ENCODE peak calls at places on chromosomes 2 and 18, in four cellular contexts. B is hepatocyte, H is tibial nerve, K is H1. Z is an unnamed sample. For H3K27me3, the result is how much of the 10 kb centered on the place peaks cover.

GRCh38 chr2:229660951-229661350 is 53.4 kb downstream of the DNER start:
- DNase-seq in B (no peak), H (no peak), K (no peak), Z (peak)

GRCh38 chr2:239121600-239122012 is 273.7 kb downstream of the TWIST2 start:
- DNase-seq in B (no peak), H (no peak), K (no peak), Z (no peak)

GRCh38 chr2:164992818-164993217 is 37.5 kb upstream of the SLC38A11 start:
- DNase-seq in B (peak), H (peak), K (no peak), Z (peak)

GRCh38 chr2:105886029-105886454 is 141.3 kb downstream of the NCK2 start:
- DNase-seq in B (no peak), H (no peak), K (no peak), Z (no peak)

GRCh38 chr2:28544915-28545589 is 49.2 kb downstream of the PLB1 start:
- DNase-seq in B (peak), H (no peak), K (no peak), Z (no peak)

GRCh38 chr2:207734264-207734635 is 22.8 kb downstream of the CCNYL1 start:
- DNase-seq in B (peak), H (no peak), K (no peak), Z (peak)

GRCh38 chr2:102618452-102619413 is 620 bp upstream of the SLC9A2 start:
- DNase-seq in B (peak), H (no peak), K (peak), Z (peak)

GRCh38 chr2:111116843-111117665 is 3.7 kb upstream of the BCL2L11 start:
- DNase-seq in B (peak), H (peak), K (peak), Z (peak)

GRCh38 chr2:224147174-224147573 is 108.1 kb upstream of the SERPINE2 start:
- DNase-seq in B (peak), H (no peak), K (no peak), Z (no peak)

GRCh38 chr2:8110716-8111115 is 571.1 kb upstream of the ID2 start:
- DNase-seq in B (no peak), H (no peak), K (no peak), Z (no peak)

GRCh38 chr2:205218056-205218455 is 464.2 kb upstream of the NRP2 start:
- DNase-seq in B (no peak), H (no peak), K (no peak), Z (no peak)

GRCh38 chr18:58793361-58793760 is 71.3 kb upstream of the ZNF532 start:
- DNase-seq in B (no peak), H (no peak), K (no peak), Z (no peak)

GRCh38 chr2:241741016-241741415 is 6.6 kb downstream of the D2HGDH start:
- DNase-seq in B (no peak), H (no peak), K (no peak), Z (no peak)

GRCh38 chr18:57619881-57620280 is 1.8 kb downstream of the NARS1 start:
- DNase-seq in B (no peak), H (no peak), K (no peak), Z (no peak)

GRCh38 chr2:225429718-225430117 is 30.2 kb downstream of the NYAP2 start:
- DNase-seq in B (peak), H (no peak), K (no peak), Z (peak)

GRCh38 chr2:40127890-40128548 is 323.9 kb downstream of the SLC8A1 start:
- DNase-seq in B (no peak), H (no peak), K (no peak), Z (no peak)

GRCh38 chr2:501130-501529 is 176.1 kb downstream of the TMEM18 start:
- DNase-seq in B (no peak), H (no peak), K (peak), Z (peak)

GRCh38 chr2:151306621-151307020 is 17.2 kb upstream of the NMI start:
- DNase-seq in B (no peak), H (no peak), K (no peak), Z (peak)

GRCh38 chr2:70896765-70897202 is 38.9 kb upstream of the ATP6V1B1 start:
- DNase-seq in B (no peak), H (no peak), K (no peak), Z (no peak)

GRCh38 chr2:218964041-218964771 is 4.7 kb downstream of the CDK5R2 start:
- DNase-seq in B (no peak), H (no peak), K (no peak), Z (no peak)

GRCh38 chr18:55003695-55004094 is 44.4 kb upstream of the CCDC68 start:
- DNase-seq in B (no peak), H (no peak), K (no peak), Z (no peak)

GRCh38 chr18:57744211-57744694 is 58.9 kb downstream of the ATP8B1 start:
- DNase-seq in B (no peak), H (no peak), K (no peak), Z (no peak)

GRCh38 chr18:10247402-10248117 is 206.9 kb upstream of the APCDD1 start:
- DNase-seq in B (no peak), H (no peak), K (no peak), Z (no peak)

GRCh38 chr2:221588306-221588985 is 16.3 kb upstream of the EPHA4 start:
- DNase-seq in B (no peak), H (no peak), K (no peak), Z (no peak)

GRCh38 chr2:169961911-169962310 is 134.7 kb downstream of the UBR3 start:
- DNase-seq in B (no peak), H (no peak), K (no peak), Z (no peak)

GRCh38 chr2:118846667-118847446 is 591 bp downstream of the EN1 start:
- DNase-seq in B (no peak), H (no peak), K (peak), Z (peak)

GRCh38 chr2:44798139-44798659 is 143.3 kb upstream of the SIX3 start:
- DNase-seq in B (no peak), H (no peak), K (peak), Z (no peak)

GRCh38 chr2:66695211-66695735 is 260.3 kb downstream of the MEIS1 start:
- DNase-seq in B (no peak), H (no peak), K (no peak), Z (no peak)

GRCh38 chr2:104944495-104944894 is 90.6 kb downstream of the POU3F3 start:
- DNase-seq in B (peak), H (no peak), K (peak), Z (peak)

GRCh38 chr2:152440460-152440859 is 105.5 kb downstream of the FMNL2 start:
- DNase-seq in B (no peak), H (no peak), K (no peak), Z (no peak)

GRCh38 chr2:149329470-149330126 is 789 bp upstream of the LYPD6 start:
- DNase-seq in B (peak), H (peak), K (peak), Z (peak)

GRCh38 chr18:8095947-8096570 is 513.2 kb upstream of the RAB12 start:
- DNase-seq in B (no peak), H (no peak), K (no peak), Z (no peak)

GRCh38 chr2:84052043-84052442 is 407.0 kb downstream of the SUCLG1 start:
- DNase-seq in B (no peak), H (no peak), K (no peak), Z (no peak)

GRCh38 chr2:105872830-105873229 is 128.1 kb downstream of the NCK2 start:
- DNase-seq in B (no peak), H (no peak), K (no peak), Z (no peak)

GRCh38 chr2:2507471-2507997 is 176.5 kb upstream of the MYT1L start:
- DNase-seq in B (no peak), H (no peak), K (no peak), Z (no peak)

GRCh38 chr18:24923138-24923537 is 428.8 kb downstream of the ZNF521 start:
- DNase-seq in B (no peak), H (no peak), K (no peak), Z (no peak)

DNA sequence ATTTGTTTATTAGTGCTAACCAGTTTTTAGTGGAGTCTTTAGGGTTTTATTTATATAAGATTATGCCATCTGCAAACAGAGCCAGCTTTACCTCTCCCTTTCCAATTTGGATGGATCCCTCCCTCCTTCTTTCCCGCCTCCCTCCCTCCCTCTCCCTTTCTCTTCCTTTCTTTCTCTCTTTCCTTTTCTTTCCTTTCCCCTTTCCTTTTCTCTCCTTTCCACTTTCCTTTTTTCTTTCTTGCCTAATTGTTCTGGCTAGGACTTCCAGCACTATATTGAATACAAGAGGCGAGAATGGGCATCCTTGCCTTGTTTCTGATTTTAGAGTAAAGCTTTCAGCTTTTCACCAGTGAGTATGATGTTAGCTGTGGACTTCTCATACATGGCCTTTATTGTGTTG is 24.1 kb downstream of the COLEC11 start:
- DNase-seq in B (no peak), H (no peak), K (no peak), Z (no peak)
- H3K27ac ChIP-seq in B (no peak), H (no peak), K (no peak), Z (no peak)

GRCh38 chr2:191048073-191048472 is 34.1 kb upstream of the STAT1 start:
- DNase-seq in B (no peak), H (no peak), K (no peak), Z (no peak)

GRCh38 chr2:191039616-191040015 is 25.6 kb upstream of the STAT1 start:
- DNase-seq in B (no peak), H (no peak), K (no peak), Z (no peak)

GRCh38 chr2:191041418-191042161 is 27.6 kb upstream of the STAT1 start:
- DNase-seq in B (peak), H (no peak), K (no peak), Z (no peak)

GRCh38 chr2:191045141-191045540 is 31.2 kb upstream of the STAT1 start:
- DNase-seq in B (no peak), H (no peak), K (no peak), Z (no peak)

GRCh38 chr2:191043438-191043837 is 29.5 kb upstream of the STAT1 start:
- DNase-seq in B (no peak), H (no peak), K (no peak), Z (no peak)
- H3K27me3 ChIP-seq in B (under half), H (under half), K (under half), Z (under half)

GRCh38 chr2:10385933-10386773 is 62.0 kb downstream of the ODC1 start:
- DNase-seq in B (no peak), H (no peak), K (no peak), Z (peak)

GRCh38 chr2:10380048-10380926 is 67.8 kb downstream of the ODC1 start:
- DNase-seq in B (no peak), H (no peak), K (no peak), Z (no peak)

GRCh38 chr2:10384089-10384734 is 63.9 kb downstream of the ODC1 start:
- DNase-seq in B (no peak), H (no peak), K (no peak), Z (no peak)

GRCh38 chr2:10385501-10385900 is 62.6 kb downstream of the ODC1 start:
- DNase-seq in B (no peak), H (no peak), K (no peak), Z (peak)

DNA sequence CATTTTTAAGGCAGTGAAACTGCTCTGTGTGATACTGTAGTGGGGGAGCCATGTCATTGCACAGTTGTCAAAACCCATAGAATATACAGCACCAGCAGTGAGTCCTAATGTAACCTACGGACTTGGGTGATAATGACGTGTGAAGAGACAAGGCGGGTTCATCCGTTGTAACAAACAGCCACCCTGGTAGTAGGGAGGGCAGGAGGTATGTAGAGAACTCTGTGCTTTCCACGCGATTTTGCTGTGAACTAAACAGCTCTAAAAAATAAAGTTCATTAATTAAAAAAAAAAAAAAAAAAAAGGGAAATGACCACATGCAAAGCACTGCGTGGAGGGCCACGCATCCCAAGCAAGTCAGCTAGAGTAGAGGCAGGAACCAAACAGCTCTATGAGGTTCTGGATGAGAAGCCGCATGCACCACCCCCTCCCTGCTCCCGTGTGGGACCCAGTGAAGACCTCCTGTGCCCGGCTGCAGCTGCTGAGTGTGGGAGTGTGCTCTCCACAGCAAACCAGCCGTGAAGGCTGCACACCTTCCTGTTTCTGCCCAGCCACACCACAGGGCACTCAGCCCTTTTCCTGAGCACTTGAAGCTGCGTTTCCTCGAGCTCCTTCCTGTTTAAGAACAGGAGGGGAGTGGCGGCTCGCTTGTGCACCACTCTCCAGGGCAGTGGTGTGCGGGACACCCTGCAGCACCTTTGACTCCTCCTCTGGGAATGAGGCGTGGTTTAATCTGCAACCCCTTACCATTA is 65.6 kb downstream of the ODC1 start:
- DNase-seq in B (no peak), H (peak), K (no peak), Z (peak)
- H3K4me3 ChIP-seq in B (no peak), H (no peak), K (no peak), Z (no peak)

DNA sequence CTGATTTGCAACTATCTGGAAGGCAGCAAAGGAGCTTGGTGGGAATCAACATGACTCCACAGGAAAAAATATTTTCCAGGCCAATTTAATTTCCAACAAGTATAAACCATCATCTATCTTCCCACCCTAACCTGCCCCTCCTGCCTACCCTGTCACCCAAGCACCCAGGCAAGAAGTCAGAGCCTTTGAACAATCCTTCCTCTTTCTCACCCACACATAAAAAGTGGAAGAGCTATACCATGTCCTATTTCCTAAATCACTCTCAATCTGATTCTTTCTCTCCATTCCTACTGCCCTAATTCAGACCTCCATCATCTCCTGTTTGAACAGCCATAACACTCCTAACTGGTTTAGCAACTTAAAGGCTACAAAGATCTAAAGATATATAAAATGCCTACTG is 12.6 kb downstream of the SPIRE1 start:
- DNase-seq in B (no peak), H (no peak), K (no peak), Z (no peak)
- H3K27ac ChIP-seq in B (no peak), H (peak), K (no peak), Z (no peak)

DNA sequence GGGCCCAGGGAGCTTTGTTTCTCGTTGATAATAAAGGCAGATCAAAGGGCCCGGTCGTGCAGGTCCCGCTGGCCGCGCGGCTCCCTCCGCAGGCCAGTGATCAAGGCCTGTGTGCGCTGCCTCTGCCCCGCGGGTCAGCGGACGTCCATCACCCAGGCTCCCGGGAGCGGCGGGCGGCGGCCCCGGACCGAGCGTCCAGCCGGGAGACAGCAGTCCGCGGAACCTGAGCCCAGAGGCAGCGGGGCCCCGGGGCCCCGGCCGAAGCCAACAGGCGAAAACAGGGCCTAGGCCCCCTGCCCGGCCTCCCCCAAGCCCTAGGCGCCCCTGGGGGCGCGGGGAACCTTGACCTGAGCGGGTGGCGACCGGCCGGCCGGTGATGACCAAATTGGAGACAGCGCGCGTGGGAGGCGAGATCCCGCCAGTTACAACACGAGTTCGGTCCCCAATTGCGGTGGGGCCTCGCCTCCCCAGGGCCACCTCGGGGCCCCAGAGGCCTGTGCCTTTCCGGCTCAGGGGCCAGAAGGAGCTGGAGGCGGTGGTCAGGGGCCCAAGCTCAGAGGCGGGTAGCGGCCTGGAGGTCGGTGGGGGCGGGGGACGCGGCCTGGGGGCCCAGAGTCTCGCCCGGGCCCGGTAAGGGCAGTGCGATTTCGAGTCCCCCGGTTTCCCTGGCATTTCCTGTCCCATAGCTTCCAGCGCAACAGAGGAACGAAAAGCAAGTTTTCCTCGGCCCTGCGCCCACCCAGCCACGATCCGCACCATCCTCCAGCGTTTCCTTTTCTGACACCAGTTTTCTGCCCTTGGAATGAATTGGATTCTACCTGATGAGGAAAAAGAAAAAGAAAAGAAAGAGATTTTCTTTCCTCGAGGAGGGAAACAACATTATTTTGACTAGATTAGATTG is 5.9 kb downstream of the SP9 start:
- DNase-seq in B (peak), H (no peak), K (peak), Z (no peak)
- H3K27me3 ChIP-seq in B (half or more), H (under half), K (half or more), Z (half or more)

GRCh38 chr18:49301608-49302007 is 158.8 kb downstream of the DYM start:
- DNase-seq in B (no peak), H (no peak), K (no peak), Z (no peak)
- H3K4me3 ChIP-seq in B (no peak), H (no peak), K (no peak), Z (no peak)

DNA sequence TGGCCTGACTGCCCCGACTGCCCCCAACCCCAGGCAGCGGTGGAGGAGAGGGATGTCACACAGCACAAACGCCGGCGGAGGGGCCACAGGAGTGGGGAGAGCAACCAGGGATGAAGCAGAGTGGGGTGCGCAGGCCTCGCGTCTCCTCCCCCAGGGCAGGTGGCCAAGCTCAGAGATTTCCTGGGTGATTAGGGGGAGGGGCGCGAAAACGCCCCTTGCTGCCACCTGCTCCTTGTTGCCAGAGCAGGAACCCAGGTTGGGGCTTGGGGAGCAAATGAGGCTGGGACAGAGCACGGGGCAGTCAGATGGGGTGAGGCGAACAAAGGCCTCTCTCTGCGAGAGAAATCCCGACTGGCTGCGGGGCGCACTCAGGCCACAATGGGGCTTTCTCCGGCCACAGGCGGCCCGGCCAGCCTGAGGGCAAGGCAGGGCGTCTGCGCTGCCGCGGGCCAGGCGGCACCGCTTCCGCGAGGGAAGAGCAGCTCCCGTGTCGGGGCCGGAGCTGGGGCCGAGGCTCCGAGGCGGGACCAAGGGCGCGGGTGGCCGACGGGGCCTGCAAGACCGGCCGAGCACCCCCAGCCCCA is 11.5 kb downstream of the TEX44 start:
- DNase-seq in B (no peak), H (peak), K (peak), Z (no peak)
- H3K27ac ChIP-seq in B (peak), H (peak), K (peak), Z (peak)